ENCODE peak calls at places on chromosomes 11 and 22, in five cellular contexts. B, R, G, M and P are unnamed samples.

GRCh38 chr22:24962835-24963234 is 10.3 kb downstream of the KIAA1671 start:
- DNase-seq in B (no peak), R (no peak), G (no peak), M (no peak), P (no peak)

GRCh38 chr22:29083576-29084566 is 11.0 kb downstream of the KREMEN1 start:
- DNase-seq in B (no peak), R (no peak), G (no peak), M (no peak), P (no peak)

GRCh38 chr11:108854366-108854765 is 189.5 kb downstream of the DDX10 start:
- DNase-seq in B (no peak), R (no peak), G (no peak), M (peak), P (no peak)

GRCh38 chr11:67732045-67732787 is 57.8 kb upstream of the ALDH3B2 start:
- DNase-seq in B (peak), R (no peak), G (peak), M (no peak), P (no peak)

GRCh38 chr11:76657139-76657823 is 13.3 kb downstream of the LRRC32 start:
- DNase-seq in B (no peak), R (no peak), G (no peak), M (no peak), P (no peak)

GRCh38 chr11:63369165-63369970 is at the start of gene SLC22A9:
- DNase-seq in B (no peak), R (no peak), G (no peak), M (no peak), P (no peak)

GRCh38 chr11:125382211-125382807 is 113.8 kb downstream of the FEZ1 start:
- DNase-seq in B (no peak), R (no peak), G (no peak), M (peak), P (no peak)

GRCh38 chr11:19240420-19241259 is at the start of gene E2F8:
- DNase-seq in B (peak), R (peak), G (peak), M (peak), P (peak)

GRCh38 chr22:33274214-33274828 is 216.1 kb upstream of the SYN3 start:
- DNase-seq in B (no peak), R (no peak), G (peak), M (peak), P (peak)

GRCh38 chr11:20178976-20179375 is 18.7 kb upstream of the DBX1 start:
- DNase-seq in B (no peak), R (no peak), G (no peak), M (no peak), P (no peak)

GRCh38 chr11:73321342-73322110 is 13.4 kb downstream of the ARHGEF17 start:
- DNase-seq in B (peak), R (no peak), G (no peak), M (peak), P (no peak)

GRCh38 chr22:17968126-17968525 is 56.2 kb downstream of the MICAL3 start:
- DNase-seq in B (no peak), R (no peak), G (no peak), M (no peak), P (no peak)

GRCh38 chr11:128720522-128720985 is 26.7 kb downstream of the FLI1 start:
- DNase-seq in B (no peak), R (no peak), G (no peak), M (no peak), P (no peak)

GRCh38 chr11:35087648-35088047 is 51.3 kb upstream of the CD44 start:
- DNase-seq in B (no peak), R (no peak), G (no peak), M (peak), P (no peak)

GRCh38 chr11:68960299-68961071 is 20.3 kb downstream of the MRGPRD start:
- DNase-seq in B (no peak), R (no peak), G (no peak), M (no peak), P (no peak)

GRCh38 chr11:68963779-68964178 is 17.0 kb downstream of the MRGPRD start:
- DNase-seq in B (no peak), R (no peak), G (no peak), M (no peak), P (no peak)

GRCh38 chr11:68959465-68960298 is 21.1 kb downstream of the MRGPRD start:
- DNase-seq in B (no peak), R (no peak), G (no peak), M (no peak), P (no peak)

GRCh38 chr11:68961245-68961644 is 19.5 kb downstream of the MRGPRD start:
- DNase-seq in B (no peak), R (no peak), G (no peak), M (no peak), P (no peak)

GRCh38 chr11:68962527-68963250 is 18.1 kb downstream of the MRGPRD start:
- DNase-seq in B (no peak), R (no peak), G (no peak), M (peak), P (no peak)
- TF ChIP-seq CTCF in B (no peak), R (no peak), G (peak), M (peak), P (no peak)

GRCh38 chr22:45009881-45010531 is at the start of gene PHF21B:
- DNase-seq in B (no peak), R (no peak), G (peak), M (peak), P (no peak)
- TF ChIP-seq CTCF in B (no peak), R (no peak), G (no peak), M (no peak), P (no peak)

GRCh38 chr11:56624661-56625110 is 10.0 kb upstream of the OR5M1 start:
- DNase-seq in B (no peak), R (no peak), G (peak), M (peak), P (peak)
- TF ChIP-seq CTCF in B (no peak), R (peak), G (peak), M (peak), P (peak)

GRCh38 chr11:117180661-117181585 is 2.4 kb downstream of the SIDT2 start:
- DNase-seq in B (peak), R (no peak), G (peak), M (peak), P (peak)
- TF ChIP-seq CTCF in B (peak), R (peak), G (peak), M (peak), P (peak)

GRCh38 chr11:102286292-102286691 is 31.0 kb upstream of the BIRC3 start:
- DNase-seq in B (no peak), R (no peak), G (no peak), M (no peak), P (no peak)

GRCh38 chr11:102288745-102289083 is 28.6 kb upstream of the BIRC3 start:
- DNase-seq in B (no peak), R (no peak), G (no peak), M (no peak), P (no peak)

GRCh38 chr11:102289510-102290078 is 27.7 kb upstream of the BIRC3 start:
- DNase-seq in B (no peak), R (no peak), G (no peak), M (peak), P (no peak)

GRCh38 chr11:102291831-102292230 is 25.5 kb upstream of the BIRC3 start:
- DNase-seq in B (no peak), R (no peak), G (no peak), M (no peak), P (no peak)

DNA sequence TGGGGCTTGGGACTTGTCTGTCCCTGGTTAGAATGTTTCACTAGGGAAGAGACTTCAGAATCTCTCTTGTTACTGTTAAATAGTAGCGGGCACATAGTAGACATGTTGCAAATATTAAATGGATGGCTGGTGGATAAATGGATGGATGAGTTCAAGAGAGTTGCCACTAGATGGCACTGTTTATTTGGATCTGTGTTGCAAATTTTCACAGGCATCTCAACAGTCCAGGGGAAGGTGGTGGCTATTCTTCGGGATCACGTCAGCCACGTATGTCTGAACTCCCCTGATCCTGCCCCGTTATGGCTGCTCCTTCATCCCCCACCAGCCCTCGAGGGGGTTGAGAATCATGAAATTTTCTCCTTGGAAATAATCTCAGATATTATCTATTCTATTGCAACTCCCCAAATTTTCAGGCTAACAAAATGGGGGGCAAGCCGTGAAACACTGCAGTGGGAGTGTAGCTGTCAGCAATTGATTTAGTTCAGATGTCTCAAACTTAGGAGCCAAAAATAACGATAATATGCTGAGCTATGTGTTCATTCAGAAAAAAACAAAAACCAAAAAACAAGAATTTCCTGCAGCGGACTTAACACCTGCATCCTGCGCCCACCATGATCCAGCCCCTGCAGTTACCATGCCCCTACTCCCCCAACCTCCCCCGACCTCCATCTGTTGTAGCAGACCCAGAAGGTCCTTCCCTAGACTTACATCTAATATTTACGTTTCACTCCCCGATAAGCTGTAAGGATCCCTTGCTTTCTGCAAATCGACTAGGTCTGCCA is 29.1 kb upstream of the BIRC3 start:
- DNase-seq in B (no peak), R (no peak), G (peak), M (peak), P (peak)
- TF ChIP-seq CTCF in B (peak), R (peak), G (peak), M (peak), P (peak)